ENCODE peak calls at places on chromosome X, in nine cellular contexts. W, L, E, U, N, Z, D, O and J are unnamed samples.

GRCh38 chrX:7946960-7947359 is 19.7 kb upstream of the PNPLA4 start:
- DNase-seq in W (no peak), L (no peak), E (no peak), U (no peak), N (no peak), Z (no peak), D (no peak), O (peak; percentile 15), J (no peak)

GRCh38 chrX:12060489-12061260 is 77.6 kb upstream of the FRMPD4 start:
- DNase-seq in W (no peak), L (no peak), E (no peak), U (no peak), N (no peak), Z (no peak), D (no peak), O (no peak), J (no peak)

GRCh38 chrX:106931831-106932491 is 11.8 kb downstream of the CLDN2 start:
- DNase-seq in W (peak; percentile 54), L (no peak), E (no peak), U (no peak), N (no peak), Z (no peak), D (no peak), O (peak; percentile 39), J (no peak)

GRCh38 chrX:40172169-40172979 is 74.6 kb upstream of the BCOR start:
- DNase-seq in W (peak; percentile 65), L (no peak), E (no peak), U (peak; percentile 79), N (peak; percentile 79), Z (no peak), D (no peak), O (peak; percentile 62), J (no peak)

GRCh38 chrX:134692990-134693389 is 34.7 kb upstream of the PLAC1 start:
- DNase-seq in W (peak; percentile 86), L (peak; percentile 16), E (no peak), U (no peak), N (no peak), Z (peak; percentile 15), D (no peak), O (no peak), J (no peak)

GRCh38 chrX:153349952-153350351 is 16.0 kb downstream of the ZNF275 start:
- DNase-seq in W (no peak), L (no peak), E (no peak), U (no peak), N (no peak), Z (no peak), D (no peak), O (no peak), J (no peak)

GRCh38 chrX:119729408-119730201 is 28.8 kb upstream of the SOWAHD start:
- DNase-seq in W (peak; percentile 29), L (peak; percentile 70), E (no peak), U (peak; percentile 66), N (peak; percentile 67), Z (peak; percentile 28), D (peak; percentile 42), O (peak; percentile 64), J (no peak)

GRCh38 chrX:150752124-150752523 is 58.9 kb downstream of the MTMR1 start:
- DNase-seq in W (no peak), L (no peak), E (no peak), U (no peak), N (no peak), Z (no peak), D (no peak), O (peak; percentile 23), J (no peak)

GRCh38 chrX:83845397-83845796 is 15.5 kb upstream of the CYLC1 start:
- DNase-seq in W (peak; percentile 15), L (peak; percentile 33), E (peak; percentile 8), U (peak; percentile 37), N (no peak), Z (no peak), D (peak; percentile 12), O (peak; percentile 57), J (no peak)

GRCh38 chrX:154074199-154074598 is 23.3 kb downstream of the MECP2 start:
- DNase-seq in W (peak; percentile 80), L (peak; percentile 28), E (no peak), U (no peak), N (peak; percentile 16), Z (peak; percentile 55), D (no peak), O (peak; percentile 18), J (no peak)

GRCh38 chrX:54494166-54494969 is 1.7 kb downstream of the FGD1 start:
- DNase-seq in W (peak; percentile 33), L (no peak), E (no peak), U (no peak), N (no peak), Z (no peak), D (no peak), O (no peak), J (no peak)

GRCh38 chrX:46589977-46590723 is 16.6 kb downstream of the CHST7 start:
- DNase-seq in W (peak; percentile 72), L (peak; percentile 36), E (no peak), U (no peak), N (no peak), Z (no peak), D (no peak), O (no peak), J (no peak)

GRCh38 chrX:154300815-154301214 is 5.2 kb downstream of the TKTL1 start:
- DNase-seq in W (no peak), L (no peak), E (peak; percentile 39), U (no peak), N (no peak), Z (no peak), D (no peak), O (no peak), J (no peak)

GRCh38 chrX:152901816-152902501 is 4.1 kb downstream of the ZNF185 start:
- DNase-seq in W (peak; percentile 25), L (no peak), E (no peak), U (no peak), N (no peak), Z (no peak), D (no peak), O (peak; percentile 12), J (no peak)

GRCh38 chrX:38803286-38803608 is 2.0 kb downstream of the MID1IP1 start:
- DNase-seq in W (no peak), L (no peak), E (no peak), U (no peak), N (no peak), Z (no peak), D (no peak), O (no peak), J (no peak)

DNA sequence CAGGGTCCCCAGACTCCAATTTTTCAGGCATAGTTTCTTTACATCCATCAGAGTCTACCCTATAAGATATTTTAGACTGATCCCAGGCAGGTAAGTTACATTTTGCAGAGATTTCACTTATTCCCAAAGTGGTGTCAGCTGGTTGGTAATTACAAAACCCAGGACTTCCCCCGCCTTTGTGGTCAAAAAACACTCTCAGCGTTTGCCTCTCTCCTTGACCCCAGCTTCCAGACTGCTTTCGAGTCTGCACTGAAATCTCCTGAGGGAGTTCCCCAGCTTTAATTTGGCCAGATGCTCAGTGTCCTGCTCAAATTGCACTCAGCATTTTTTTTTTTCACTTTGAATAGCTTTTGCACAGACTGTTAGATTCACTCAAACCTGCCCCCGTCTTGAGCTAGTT is 11.2 kb upstream of the AMOT start:
- DNase-seq in W (peak; percentile 70), L (no peak), E (no peak), U (peak; percentile 56), N (no peak), Z (no peak), D (no peak), O (peak; percentile 8), J (no peak)
- H3K27ac ChIP-seq in W (no peak overlapping the region), L (no peak overlapping the region), E (no peak overlapping the region), U (peak overlapping the region; percentile 56), N (no peak overlapping the region), Z (no peak overlapping the region), D (no peak overlapping the region), O (no peak overlapping the region), J (no peak overlapping the region)

DNA sequence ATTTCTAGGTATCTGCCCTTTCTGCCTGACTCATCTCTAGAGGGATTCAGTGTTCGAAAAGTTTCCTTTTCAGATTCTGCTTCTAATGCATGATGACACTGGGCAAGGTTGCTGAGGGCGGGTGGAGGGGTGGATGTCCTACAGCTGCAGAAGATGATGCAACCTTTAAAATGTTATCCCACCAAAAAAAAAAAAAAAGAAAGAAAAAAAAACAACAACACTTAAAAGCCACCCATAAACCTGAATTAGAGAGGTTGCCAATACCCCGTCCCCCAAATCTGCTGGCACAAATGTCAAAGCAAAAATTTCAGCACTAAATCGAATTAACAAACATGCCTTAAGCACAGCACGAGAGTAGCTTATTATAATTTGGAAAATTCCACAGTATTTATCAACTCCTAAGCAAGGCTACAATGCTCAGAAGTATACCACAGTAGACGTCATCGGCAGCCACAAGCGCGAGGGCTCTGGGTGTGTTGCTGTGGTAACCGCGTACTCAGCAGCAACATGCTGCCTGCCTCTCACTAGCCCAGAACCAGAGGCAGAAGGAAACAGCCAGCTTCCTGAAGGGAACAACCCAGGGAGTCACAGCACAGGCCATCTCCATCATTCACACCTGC is 167.5 kb upstream of the MAP3K15 start:
- DNase-seq in W (peak; percentile 94), L (peak; percentile 36), E (no peak), U (peak; percentile 53), N (peak; percentile 75), Z (no peak), D (peak; percentile 3), O (peak; percentile 23), J (peak; percentile 70)
- H3K27ac ChIP-seq in W (peak overlapping the region; percentile 82), L (peak overlapping the region; percentile 84), E (peak overlapping the region; percentile 17), U (peak overlapping the region; percentile 67), N (no peak overlapping the region), Z (no peak overlapping the region), D (no peak overlapping the region), O (no peak overlapping the region), J (peak overlapping the region; percentile 23)

DNA sequence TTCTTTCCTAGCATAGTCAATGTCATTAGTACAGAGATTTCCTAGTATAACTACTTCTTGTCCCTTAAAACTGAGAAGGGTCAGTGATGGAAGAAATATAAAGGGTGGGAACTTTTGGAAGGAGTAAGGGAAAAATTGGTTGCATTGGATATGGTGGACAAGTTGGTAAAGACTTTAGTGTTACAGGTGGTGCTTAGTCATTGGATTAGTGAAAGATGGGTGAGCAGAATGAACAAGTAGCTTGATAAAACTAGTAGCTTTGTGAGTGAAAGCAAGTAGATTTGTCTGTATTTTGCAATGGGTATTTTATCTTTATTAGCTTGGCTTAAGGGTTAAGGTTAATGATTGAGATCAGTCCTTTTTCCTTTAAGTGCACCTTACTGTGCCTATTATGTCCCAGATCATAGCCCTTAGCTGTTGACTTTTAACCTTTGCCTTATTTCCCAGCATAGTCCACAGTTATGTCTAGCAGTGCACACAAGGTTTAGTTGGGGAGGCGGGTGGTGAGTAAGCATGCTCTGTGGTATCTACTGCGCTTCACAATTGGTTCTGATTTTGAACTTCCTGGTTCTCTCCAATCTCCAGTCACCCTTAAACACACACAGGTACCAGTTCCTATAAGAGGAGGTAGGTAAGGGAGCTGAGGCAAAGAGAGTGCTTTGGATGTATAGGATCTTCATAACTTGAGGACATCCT is 9.5 kb downstream of the WDR44 start:
- DNase-seq in W (peak; percentile 30), L (no peak), E (no peak), U (no peak), N (no peak), Z (no peak), D (no peak), O (no peak), J (no peak)
- H3K27ac ChIP-seq in W (no peak overlapping the region), L (no peak overlapping the region), E (no peak overlapping the region), U (no peak overlapping the region), N (no peak overlapping the region), Z (no peak overlapping the region), D (no peak overlapping the region), O (no peak overlapping the region), J (no peak overlapping the region)

DNA sequence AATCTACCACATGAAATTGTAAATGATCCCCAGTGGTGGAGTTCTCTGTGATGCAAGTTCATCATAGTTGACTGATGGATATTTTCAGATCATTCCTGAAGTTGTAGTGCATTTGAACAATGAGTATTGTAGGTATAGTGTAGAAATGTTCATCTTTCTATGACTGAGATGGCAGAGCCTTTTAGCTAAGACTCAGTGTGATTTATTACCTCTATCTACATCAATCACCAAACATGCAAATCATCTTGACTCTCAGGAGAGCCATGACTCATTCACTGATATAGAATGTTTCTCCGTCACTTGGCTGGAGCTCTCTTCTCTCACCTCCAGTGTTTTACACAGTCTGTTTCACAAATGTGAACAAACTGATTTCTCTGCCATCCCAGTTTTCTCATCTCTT is 392.6 kb downstream of the IL1RAPL1 start:
- DNase-seq in W (peak; percentile 56), L (no peak), E (no peak), U (peak; percentile 18), N (no peak), Z (peak; percentile 0), D (no peak), O (no peak), J (no peak)
- H3K27ac ChIP-seq in W (no peak overlapping the region), L (no peak overlapping the region), E (no peak overlapping the region), U (no peak overlapping the region), N (no peak overlapping the region), Z (no peak overlapping the region), D (no peak overlapping the region), O (no peak overlapping the region), J (no peak overlapping the region)